ENCODE peak calls at places on chromosome 6, in nine cellular contexts. R is epithelial cell of proximal tubule; H is GM06990; B is fibroblast of lung; D is tibial nerve; E is AG04449; A is CD4-positive, CD25-positive, alpha-beta regulatory T cell; O is body of pancreas; I is GM23248. T is an unnamed sample.

GRCh38 chr6:139888691-139889122 is 514.3 kb upstream of the CITED2 start:
- DNase-seq in O (no peak), H (no peak), I (no peak), E (no peak), D (no peak), A (no peak), R (no peak), B (no peak), T (no peak)

GRCh38 chr6:134372603-134373281 is 54.8 kb upstream of the SGK1 start:
- DNase-seq in R (no peak), B (peak; percentile 92), I (peak; percentile 73), H (no peak), A (no peak), O (peak; percentile 19), E (no peak), D (peak; percentile 71), T (no peak)

GRCh38 chr6:15444081-15444731 is 198.3 kb downstream of the JARID2 start:
- DNase-seq in D (no peak), H (no peak), O (no peak), I (no peak), E (no peak), R (no peak), A (no peak), B (peak; percentile 96), T (no peak)

GRCh38 chr6:154800338-154800737 is 67.1 kb downstream of the SCAF8 start:
- DNase-seq in A (no peak), E (no peak), D (no peak), H (no peak), I (no peak), O (no peak), B (no peak), R (no peak), T (no peak)

GRCh38 chr6:112575309-112575834 is 228.2 kb downstream of the RFPL4B start:
- DNase-seq in B (no peak), A (no peak), R (no peak), I (no peak), D (no peak), O (no peak), H (no peak), E (no peak), T (no peak)

GRCh38 chr6:37777272-37777736 is 42.2 kb upstream of the ZFAND3 start:
- DNase-seq in O (no peak), R (no peak), H (peak; percentile 40), A (no peak), D (no peak), E (no peak), B (no peak), I (no peak), T (no peak)

GRCh38 chr6:37566209-37566859 is 66.6 kb upstream of the CCDC167 start:
- DNase-seq in D (peak; percentile 14), I (peak; percentile 70), E (no peak), R (no peak), B (peak; percentile 39), A (peak; percentile 63), O (peak; percentile 34), H (peak; percentile 77), T (no peak)

GRCh38 chr6:107977283-107977682 is 19.3 kb upstream of the SEC63 start:
- DNase-seq in O (no peak), R (no peak), A (no peak), E (no peak), I (peak; percentile 57), B (peak; percentile 53), H (no peak), D (no peak), T (no peak)

GRCh38 chr6:21769405-21769851 is 175.9 kb downstream of the SOX4 start:
- DNase-seq in R (no peak), B (peak; percentile 99), A (no peak), O (no peak), H (no peak), I (peak; percentile 89), D (no peak), E (peak; percentile 91), T (peak; percentile 73)

GRCh38 chr6:48068326-48069191 is 42.4 kb downstream of the PTCHD4 start:
- DNase-seq in O (peak; percentile 9), H (peak; percentile 8), D (no peak), I (peak; percentile 23), B (no peak), A (no peak), E (no peak), R (no peak), T (no peak)

GRCh38 chr6:135344526-135344925 is 153.0 kb downstream of the AHI1 start:
- DNase-seq in E (no peak), D (no peak), B (no peak), I (no peak), H (no peak), R (no peak), A (no peak), O (no peak), T (no peak)

GRCh38 chr6:111842271-111842822 is 30.9 kb downstream of the FYN start:
- DNase-seq in E (no peak), A (no peak), H (no peak), R (no peak), O (no peak), I (no peak), B (no peak), D (no peak), T (no peak)

GRCh38 chr6:151690768-151691562 is 116.5 kb upstream of the ESR1 start:
- DNase-seq in B (peak; percentile 15), H (peak; percentile 85), A (no peak), D (peak; percentile 46), O (no peak), E (no peak), R (no peak), I (peak; percentile 79), T (no peak)

GRCh38 chr6:14732845-14733757 is 512.8 kb upstream of the JARID2 start:
- DNase-seq in I (peak; percentile 80), E (no peak), H (no peak), B (peak; percentile 29), D (no peak), O (no peak), A (no peak), R (no peak), T (peak; percentile 79)

DNA sequence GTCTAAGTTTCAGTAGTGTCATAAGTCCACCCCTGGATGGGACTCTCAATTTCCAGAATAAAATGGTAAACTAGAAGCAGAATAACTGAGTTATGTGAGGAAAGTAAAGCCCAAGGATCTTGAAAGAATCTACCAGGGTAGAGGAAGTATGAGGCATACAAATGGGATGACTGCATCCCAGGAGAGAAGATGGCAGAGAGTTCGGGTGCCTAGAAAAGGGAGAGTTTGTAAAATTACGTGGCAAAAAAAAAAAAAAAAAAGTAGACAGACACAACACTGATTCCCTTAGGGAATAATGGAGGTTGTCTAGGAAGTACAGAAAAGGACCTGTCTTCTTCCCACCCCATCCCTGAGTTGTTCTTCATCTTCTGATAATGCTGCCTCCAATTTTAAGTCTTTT is 3.4 kb downstream of the GABBR1 start:
- DNase-seq in O (no peak), H (no peak), A (no peak), I (peak; percentile 24), B (no peak), E (no peak), R (no peak), D (no peak), T (no peak)
- H3K4me3 ChIP-seq in O (no peak overlapping the region), H (no peak overlapping the region), A (no peak overlapping the region), I (peak overlapping the region; percentile 84), B (no peak overlapping the region), E (no peak overlapping the region), R (no peak overlapping the region), D (no peak overlapping the region), T (no peak overlapping the region)

DNA sequence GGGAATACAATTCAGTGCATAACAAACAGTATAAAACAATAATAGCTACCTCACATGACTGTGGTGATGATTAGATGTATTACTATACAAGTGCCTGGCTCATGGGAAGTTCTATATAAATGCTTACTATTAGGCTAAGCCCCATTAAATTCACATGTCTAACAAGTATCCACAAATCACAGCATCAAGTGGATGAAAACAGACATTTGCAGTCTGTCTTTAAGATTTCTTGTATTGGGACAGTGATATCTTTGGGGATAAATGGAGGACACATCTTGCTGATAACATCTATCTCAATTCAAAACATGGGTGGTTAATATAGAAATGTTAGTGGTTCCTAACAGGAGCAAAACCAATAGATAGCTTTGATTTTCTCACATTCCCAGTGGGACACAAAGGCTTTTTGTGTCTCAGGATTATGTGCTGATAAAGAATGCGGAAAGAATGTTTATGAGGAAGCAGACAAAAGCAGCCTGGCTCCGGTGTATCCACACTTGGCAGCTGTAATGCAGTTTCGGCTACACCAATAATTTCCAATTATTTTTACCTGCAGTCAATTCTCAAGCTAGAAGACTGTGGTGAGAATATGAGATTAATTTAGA is 29.3 kb downstream of the PTPRK start:
- DNase-seq in A (no peak), I (no peak), D (no peak), H (no peak), B (no peak), E (no peak), O (peak; percentile 49), R (no peak), T (no peak)
- H3K4me3 ChIP-seq in A (no peak overlapping the region), I (no peak overlapping the region), D (peak overlapping the region; percentile 22), H (no peak overlapping the region), B (peak overlapping the region; percentile 52), E (no peak overlapping the region), O (no peak overlapping the region), R (peak overlapping the region; percentile 49), T (no peak overlapping the region)

GRCh38 chr6:28543671-28544131 is 18.0 kb downstream of the GPX5 start:
- DNase-seq in O (no peak), B (peak; percentile 8), H (peak; percentile 56), R (no peak), A (no peak), I (peak; percentile 36), D (no peak), E (no peak), T (no peak)
- H3K4me3 ChIP-seq in O (no peak overlapping the region), B (peak overlapping the region; percentile 36), H (peak overlapping the region; percentile 9), R (peak overlapping the region; percentile 31), A (peak overlapping the region; percentile 30), I (peak overlapping the region; percentile 61), D (peak overlapping the region; percentile 1), E (peak overlapping the region; percentile 46), T (peak overlapping the region; percentile 14)

GRCh38 chr6:5684320-5684719 is 322.4 kb downstream of the NRN1 start:
- DNase-seq in O (no peak), B (peak; percentile 68), D (no peak), R (no peak), I (peak; percentile 38), E (peak; percentile 68), A (no peak), H (no peak), T (no peak)
- H3K4me3 ChIP-seq in O (no peak overlapping the region), B (no peak overlapping the region), D (no peak overlapping the region), R (no peak overlapping the region), I (no peak overlapping the region), E (no peak overlapping the region), A (no peak overlapping the region), H (no peak overlapping the region), T (no peak overlapping the region)

GRCh38 chr6:17817763-17818162 is 111.0 kb upstream of the NUP153 start:
- DNase-seq in E (no peak), I (no peak), H (no peak), D (no peak), A (no peak), O (no peak), R (no peak), B (no peak), T (no peak)
- H3K4me3 ChIP-seq in E (no peak overlapping the region), I (no peak overlapping the region), H (no peak overlapping the region), D (no peak overlapping the region), A (no peak overlapping the region), O (no peak overlapping the region), R (no peak overlapping the region), B (no peak overlapping the region), T (no peak overlapping the region)